ENCODE peak calls at places on chromosomes 4 and X, in four cellular contexts. Q, H, R and U are unnamed samples. For H3K4me1, the result is how much of the 10 kb centered on the place peaks cover.

GRCh38 chr4:2045518-2045951 is 13.6 kb upstream of the NAT8L start:
- DNase-seq in Q (no peak), H (peak), R (peak), U (no peak)

GRCh38 chr4:71260544-71260943 is 78.3 kb upstream of the SLC4A4 start:
- DNase-seq in Q (no peak), H (no peak), R (no peak), U (no peak)

GRCh38 chr4:126697748-126698147 is 935.0 kb upstream of the INTU start:
- DNase-seq in Q (peak), H (peak), R (peak), U (peak)

GRCh38 chr4:44725166-44725565 is 1.2 kb downstream of the GNPDA2 start:
- DNase-seq in Q (peak), H (peak), R (no peak), U (no peak)

GRCh38 chr4:88690355-88690754 is 7.3 kb downstream of the NAP1L5 start:
- DNase-seq in Q (peak), H (peak), R (peak), U (no peak)

GRCh38 chr4:95268819-95269565 is 279.8 kb downstream of the UNC5C start:
- DNase-seq in Q (peak), H (no peak), R (peak), U (no peak)

GRCh38 chr4:2246384-2247127 is 4.6 kb upstream of the HAUS3 start:
- DNase-seq in Q (no peak), H (no peak), R (no peak), U (no peak)

GRCh38 chrX:86133761-86134160 is 14.5 kb upstream of the DACH2 start:
- DNase-seq in Q (peak), H (peak), R (no peak), U (no peak)

GRCh38 chrX:120823554-120823953 is 52.1 kb downstream of the CT47B1 start:
- DNase-seq in Q (no peak), H (no peak), R (peak), U (no peak)

GRCh38 chr4:76589872-76590846 is 155.1 kb downstream of the SHROOM3 start:
- DNase-seq in Q (peak), H (peak), R (peak), U (no peak)

GRCh38 chr4:52935317-52935716 is 73.2 kb downstream of the RASL11B start:
- DNase-seq in Q (no peak), H (no peak), R (no peak), U (no peak)

GRCh38 chr4:83850435-83850834 is 314.5 kb downstream of the GPAT3 start:
- DNase-seq in Q (no peak), H (peak), R (peak), U (no peak)

GRCh38 chr4:68271851-68272756 is 26.6 kb upstream of the TMPRSS11B start:
- DNase-seq in Q (peak), H (peak), R (peak), U (peak)

GRCh38 chrX:1486749-1487361 is 34.1 kb upstream of the ASMTL start:
- DNase-seq in Q (no peak), H (no peak), R (no peak), U (no peak)

GRCh38 chrX:7145454-7145853 is 2.1 kb upstream of the STS start:
- DNase-seq in Q (no peak), H (peak), R (no peak), U (no peak)

GRCh38 chrX:24918715-24919114 is 97.0 kb downstream of the ARX start:
- DNase-seq in Q (no peak), H (no peak), R (no peak), U (no peak)

GRCh38 chr4:168643083-168643795 is 146.4 kb downstream of the PALLD start:
- DNase-seq in Q (peak), H (peak), R (no peak), U (no peak)

GRCh38 chr4:138875886-138876608 is 139.5 kb upstream of the NOCT start:
- DNase-seq in Q (peak), H (peak), R (peak), U (peak)

GRCh38 chrX:19544693-19545305 is 29.5 kb upstream of the MAP3K15 start:
- DNase-seq in Q (peak), H (peak), R (peak), U (no peak)

GRCh38 chrX:40952855-40953254 is 132.4 kb upstream of the USP9X start:
- DNase-seq in Q (peak), H (peak), R (peak), U (no peak)

GRCh38 chrX:40003071-40003981 is 94.4 kb downstream of the BCOR start:
- DNase-seq in Q (no peak), H (no peak), R (no peak), U (no peak)

GRCh38 chrX:43580621-43581020 is 75.5 kb upstream of the MAOA start:
- DNase-seq in Q (no peak), H (no peak), R (no peak), U (no peak)

GRCh38 chr4:7052923-7053715 is 9.9 kb downstream of the TADA2B start:
- DNase-seq in Q (peak), H (peak), R (no peak), U (no peak)

GRCh38 chr4:137519406-137519805 is 12.9 kb downstream of the PCDH18 start:
- DNase-seq in Q (peak), H (peak), R (peak), U (no peak)

GRCh38 chr4:768995-769394 is 56.9 kb downstream of the CPLX1 start:
- DNase-seq in Q (no peak), H (no peak), R (no peak), U (no peak)

GRCh38 chr4:40749717-40750460 is at the start of gene NSUN7:
- DNase-seq in Q (peak), H (peak), R (peak), U (no peak)

GRCh38 chr4:105951198-105951597 is 55.9 kb downstream of the NPNT start:
- DNase-seq in Q (peak), H (peak), R (no peak), U (no peak)

GRCh38 chr4:72312032-72312650 is 256.9 kb downstream of the ADAMTS3 start:
- DNase-seq in Q (peak), H (peak), R (peak), U (no peak)

GRCh38 chr4:57501715-57502114 is 391.5 kb upstream of the IGFBP7 start:
- DNase-seq in Q (peak), H (peak), R (peak), U (no peak)

GRCh38 chr4:159229164-159229563 is 126.3 kb downstream of the RAPGEF2 start:
- DNase-seq in Q (peak), H (peak), R (no peak), U (peak)

DNA sequence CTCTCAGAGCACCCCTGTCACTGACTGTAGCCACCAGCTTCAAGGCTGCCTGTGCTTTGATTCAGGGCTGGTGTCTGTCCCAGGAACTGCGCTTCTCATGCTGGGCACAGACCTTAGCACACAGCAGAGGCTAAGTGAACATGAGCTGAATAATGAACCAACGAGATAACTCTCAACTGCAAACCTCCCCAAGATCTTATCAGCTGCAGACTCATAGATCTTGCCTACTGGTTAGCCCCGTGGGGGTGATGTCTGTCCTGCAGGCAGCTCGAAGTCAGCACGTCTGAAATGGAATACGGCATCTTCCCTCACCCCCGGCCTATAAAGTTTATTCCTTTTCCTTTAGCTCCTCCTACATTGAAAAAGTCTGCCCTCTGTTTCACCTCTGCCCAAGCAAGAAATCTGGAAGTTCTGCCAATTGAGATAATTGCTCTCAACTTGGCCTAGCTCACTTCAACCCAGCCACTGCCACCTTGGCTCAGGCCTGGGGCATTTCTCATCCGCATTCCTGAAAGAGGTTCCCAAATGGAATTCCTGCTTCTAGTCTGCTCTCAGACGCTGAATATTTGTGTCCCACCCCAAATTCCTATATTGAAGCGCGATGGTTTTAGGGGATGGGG is 73.7 kb downstream of the GATB start:
- DNase-seq in Q (no peak), H (no peak), R (no peak), U (no peak)
- H3K27ac ChIP-seq in Q (no peak), H (no peak), R (no peak), U (no peak)

GRCh38 chrX:134691453-134691852 is 33.2 kb upstream of the PLAC1 start:
- DNase-seq in Q (no peak), H (no peak), R (no peak), U (no peak)
- H3K4me1 ChIP-seq in Q (under half), H (half or more), R (half or more), U (half or more)

GRCh38 chr4:36286481-36286871 is 5.1 kb downstream of the DTHD1 start:
- DNase-seq in Q (no peak), H (no peak), R (no peak), U (no peak)

GRCh38 chr4:36281384-36282106 is at the start of gene DTHD1:
- DNase-seq in Q (no peak), H (no peak), R (peak), U (no peak)

GRCh38 chr4:36288727-36289126 is 7.3 kb downstream of the DTHD1 start:
- DNase-seq in Q (no peak), H (no peak), R (peak), U (no peak)

GRCh38 chr4:36283912-36284465 is 2.6 kb downstream of the DTHD1 start:
- DNase-seq in Q (no peak), H (no peak), R (no peak), U (no peak)

GRCh38 chr4:36285784-36286480 is 4.5 kb downstream of the DTHD1 start:
- DNase-seq in Q (no peak), H (no peak), R (peak), U (no peak)
- H2AFZ ChIP-seq in Q (no peak), H (no peak), R (peak), U (peak)

GRCh38 chr4:188704288-188704687 is 565.0 kb downstream of the TRIML1 start:
- DNase-seq in Q (no peak), H (no peak), R (no peak), U (no peak)

GRCh38 chr4:188701952-188702351 is 562.7 kb downstream of the TRIML1 start:
- DNase-seq in Q (no peak), H (no peak), R (no peak), U (no peak)

GRCh38 chr4:188707036-188707435 is 567.8 kb downstream of the TRIML1 start:
- DNase-seq in Q (no peak), H (no peak), R (no peak), U (no peak)
- H3K27ac ChIP-seq in Q (no peak), H (no peak), R (no peak), U (no peak)